ENCODE peak calls at places on chromosomes 16 and 17, in six cellular contexts. One of them, this sample, is unnamed.

GRCh38 chr16:84360170-84360569 is 8.2 kb upstream of the ATP2C2 start:
- DNase-seq in AG10803: no peak
- DNase-seq in C1 segment of cervical spinal cord: no peak
- DNase-seq in IMR-90: peak; percentile 25
- DNase-seq in T-cell: peak; percentile 9
- DNase-seq in adrenal gland: no peak
- DNase-seq in this sample: no peak

GRCh38 chr17:74407384-74407783 is 24.5 kb upstream of the GPRC5C start:
- DNase-seq in AG10803: no peak
- DNase-seq in C1 segment of cervical spinal cord: no peak
- DNase-seq in IMR-90: no peak
- DNase-seq in T-cell: no peak
- DNase-seq in adrenal gland: no peak
- DNase-seq in this sample: no peak

GRCh38 chr16:351804-352520 is 561 bp downstream of the AXIN1 start:
- DNase-seq in AG10803: no peak
- DNase-seq in C1 segment of cervical spinal cord: peak; percentile 62
- DNase-seq in IMR-90: no peak
- DNase-seq in T-cell: no peak
- DNase-seq in adrenal gland: no peak
- DNase-seq in this sample: peak; percentile 42

GRCh38 chr16:7363397-7364053 is 30.9 kb downstream of the RBFOX1 start:
- DNase-seq in AG10803: no peak
- DNase-seq in C1 segment of cervical spinal cord: no peak
- DNase-seq in IMR-90: no peak
- DNase-seq in T-cell: no peak
- DNase-seq in adrenal gland: peak; percentile 74
- DNase-seq in this sample: no peak

GRCh38 chr17:53191878-53192277 is 630.8 kb upstream of the KIF2B start:
- DNase-seq in AG10803: no peak
- DNase-seq in C1 segment of cervical spinal cord: no peak
- DNase-seq in IMR-90: no peak
- DNase-seq in T-cell: no peak
- DNase-seq in adrenal gland: no peak
- DNase-seq in this sample: no peak

GRCh38 chr16:78210305-78210704 is 110.9 kb downstream of the WWOX start:
- DNase-seq in AG10803: no peak
- DNase-seq in C1 segment of cervical spinal cord: no peak
- DNase-seq in IMR-90: peak; percentile 29
- DNase-seq in T-cell: no peak
- DNase-seq in adrenal gland: no peak
- DNase-seq in this sample: no peak

GRCh38 chr17:80389011-80389995 is 25.7 kb upstream of the ENDOV start:
- DNase-seq in AG10803: no peak
- DNase-seq in C1 segment of cervical spinal cord: no peak
- DNase-seq in IMR-90: peak; percentile 13
- DNase-seq in T-cell: no peak
- DNase-seq in adrenal gland: no peak
- DNase-seq in this sample: no peak

GRCh38 chr16:75138636-75139035 is 9.7 kb upstream of the ZFP1 start:
- DNase-seq in AG10803: peak; percentile 25
- DNase-seq in C1 segment of cervical spinal cord: no peak
- DNase-seq in IMR-90: no peak
- DNase-seq in T-cell: no peak
- DNase-seq in adrenal gland: no peak
- DNase-seq in this sample: no peak

This sample was measured in head of caudate nucleus.